ENCODE peak calls at places on chromosomes 7 and 10, in six cellular contexts. One of them, this sample, is unnamed. For H3K4me1, the result is how much of the 10 kb centered on the place peaks cover.

GRCh38 chr7:131183611-131184119 is 144.0 kb upstream of the MKLN1 start:
- DNase-seq in IMR-90: peak
- DNase-seq in H1: no peak
- DNase-seq in trophoblast cell: no peak
- DNase-seq in neuronal stem cell: no peak
- DNase-seq in H9: no peak
- DNase-seq in this sample: no peak

GRCh38 chr10:15427836-15428414 is 56.8 kb upstream of the FAM171A1 start:
- DNase-seq in IMR-90: peak
- DNase-seq in trophoblast cell: peak
- DNase-seq in neuronal stem cell: peak
- DNase-seq in H9: no peak
- DNase-seq in H1: no peak
- DNase-seq in this sample: peak

GRCh38 chr7:13908667-13909382 is 80.6 kb downstream of the ETV1 start:
- DNase-seq in neuronal stem cell: peak
- DNase-seq in trophoblast cell: no peak
- DNase-seq in IMR-90: no peak
- DNase-seq in H9: no peak
- DNase-seq in H1: no peak
- DNase-seq in this sample: no peak

GRCh38 chr10:96125142-96125515 is 5.0 kb upstream of the ZNF518A start:
- DNase-seq in trophoblast cell: no peak
- DNase-seq in IMR-90: peak
- DNase-seq in H1: no peak
- DNase-seq in neuronal stem cell: no peak
- DNase-seq in H9: no peak
- DNase-seq in this sample: peak

GRCh38 chr7:6164491-6164890 is 107.9 kb downstream of the CYTH3 start:
- DNase-seq in H9: peak
- DNase-seq in trophoblast cell: no peak
- DNase-seq in neuronal stem cell: no peak
- DNase-seq in H1: no peak
- DNase-seq in IMR-90: no peak
- DNase-seq in this sample: peak

GRCh38 chr7:15123901-15124300 is 221.3 kb upstream of the DGKB start:
- DNase-seq in H9: no peak
- DNase-seq in trophoblast cell: no peak
- DNase-seq in neuronal stem cell: no peak
- DNase-seq in IMR-90: no peak
- DNase-seq in H1: no peak
- DNase-seq in this sample: no peak

GRCh38 chr7:136523581-136523980 is 344.9 kb upstream of the CHRM2 start:
- DNase-seq in trophoblast cell: peak
- DNase-seq in H9: no peak
- DNase-seq in H1: no peak
- DNase-seq in IMR-90: peak
- DNase-seq in neuronal stem cell: no peak
- DNase-seq in this sample: peak

GRCh38 chr7:131111081-131111576 is 216.5 kb upstream of the MKLN1 start:
- DNase-seq in neuronal stem cell: no peak
- DNase-seq in IMR-90: peak
- DNase-seq in H9: no peak
- DNase-seq in H1: no peak
- DNase-seq in trophoblast cell: peak
- DNase-seq in this sample: peak

GRCh38 chr10:29150010-29150409 is 138.9 kb upstream of the LYZL1 start:
- DNase-seq in trophoblast cell: peak
- DNase-seq in neuronal stem cell: no peak
- DNase-seq in H1: no peak
- DNase-seq in H9: no peak
- DNase-seq in IMR-90: no peak
- DNase-seq in this sample: no peak

GRCh38 chr7:81331061-81332018 is 412.5 kb upstream of the SEMA3C start:
- DNase-seq in trophoblast cell: peak
- DNase-seq in neuronal stem cell: no peak
- DNase-seq in H1: no peak
- DNase-seq in IMR-90: peak
- DNase-seq in H9: no peak
- DNase-seq in this sample: no peak

GRCh38 chr7:122885583-122886356 is 490 bp downstream of the CADPS2 start:
- DNase-seq in IMR-90: no peak
- DNase-seq in trophoblast cell: peak
- DNase-seq in H1: no peak
- DNase-seq in neuronal stem cell: peak
- DNase-seq in H9: peak
- DNase-seq in this sample: peak

GRCh38 chr10:46530249-46531186 is 25.9 kb downstream of the GPRIN2 start:
- DNase-seq in trophoblast cell: peak
- DNase-seq in H1: no peak
- DNase-seq in IMR-90: peak
- DNase-seq in neuronal stem cell: no peak
- DNase-seq in H9: no peak
- DNase-seq in this sample: peak

GRCh38 chr10:91391915-91392314 is 18.2 kb upstream of the HECTD2 start:
- DNase-seq in trophoblast cell: no peak
- DNase-seq in H1: no peak
- DNase-seq in IMR-90: no peak
- DNase-seq in H9: no peak
- DNase-seq in neuronal stem cell: no peak
- DNase-seq in this sample: no peak

GRCh38 chr7:100829150-100829716 is 1.9 kb upstream of the EPHB4 start:
- DNase-seq in neuronal stem cell: no peak
- DNase-seq in H9: peak
- DNase-seq in IMR-90: no peak
- DNase-seq in trophoblast cell: no peak
- DNase-seq in H1: no peak
- DNase-seq in this sample: no peak

GRCh38 chr7:155228894-155229293 is 68.8 kb upstream of the INSIG1 start:
- DNase-seq in neuronal stem cell: no peak
- DNase-seq in trophoblast cell: peak
- DNase-seq in H1: no peak
- DNase-seq in IMR-90: no peak
- DNase-seq in H9: no peak
- DNase-seq in this sample: no peak

GRCh38 chr10:113650172-113650571 is 13.7 kb downstream of the NRAP start:
- DNase-seq in H9: no peak
- DNase-seq in neuronal stem cell: no peak
- DNase-seq in IMR-90: no peak
- DNase-seq in trophoblast cell: no peak
- DNase-seq in H1: no peak
- DNase-seq in this sample: no peak

GRCh38 chr10:119370046-119370770 is 162.8 kb downstream of the GRK5 start:
- DNase-seq in neuronal stem cell: no peak
- DNase-seq in H9: no peak
- DNase-seq in H1: no peak
- DNase-seq in trophoblast cell: peak
- DNase-seq in IMR-90: peak
- DNase-seq in this sample: peak

GRCh38 chr10:112071596-112072133 is 111.9 kb downstream of the GPAM start:
- DNase-seq in neuronal stem cell: no peak
- DNase-seq in IMR-90: no peak
- DNase-seq in trophoblast cell: no peak
- DNase-seq in H9: no peak
- DNase-seq in H1: no peak
- DNase-seq in this sample: no peak

GRCh38 chr7:119197872-119198527 is 973.5 kb downstream of the ANKRD7 start:
- DNase-seq in IMR-90: peak
- DNase-seq in neuronal stem cell: peak
- DNase-seq in trophoblast cell: peak
- DNase-seq in H1: peak
- DNase-seq in H9: peak
- DNase-seq in this sample: peak

GRCh38 chr10:63767512-63767911 is 246.3 kb downstream of the REEP3 start:
- DNase-seq in H9: no peak
- DNase-seq in neuronal stem cell: no peak
- DNase-seq in IMR-90: peak
- DNase-seq in trophoblast cell: peak
- DNase-seq in H1: no peak
- DNase-seq in this sample: peak

GRCh38 chr7:135273581-135273980 is 39.9 kb downstream of the STRA8 start:
- DNase-seq in H9: peak
- DNase-seq in neuronal stem cell: no peak
- DNase-seq in trophoblast cell: no peak
- DNase-seq in IMR-90: no peak
- DNase-seq in H1: no peak
- DNase-seq in this sample: no peak

GRCh38 chr7:130234078-130234477 is 26.4 kb downstream of the SSMEM1 start:
- DNase-seq in neuronal stem cell: no peak
- DNase-seq in trophoblast cell: no peak
- DNase-seq in H1: no peak
- DNase-seq in IMR-90: no peak
- DNase-seq in H9: no peak
- DNase-seq in this sample: no peak

GRCh38 chr10:3409928-3410327 is 237.3 kb upstream of the PITRM1 start:
- DNase-seq in neuronal stem cell: no peak
- DNase-seq in H1: no peak
- DNase-seq in H9: no peak
- DNase-seq in trophoblast cell: no peak
- DNase-seq in IMR-90: no peak
- DNase-seq in this sample: no peak

GRCh38 chr10:3413937-3414710 is 241.5 kb upstream of the PITRM1 start:
- DNase-seq in H1: no peak
- DNase-seq in neuronal stem cell: no peak
- DNase-seq in IMR-90: no peak
- DNase-seq in H9: no peak
- DNase-seq in trophoblast cell: no peak
- DNase-seq in this sample: no peak

GRCh38 chr10:3411044-3411443 is 238.5 kb upstream of the PITRM1 start:
- DNase-seq in H1: no peak
- DNase-seq in IMR-90: no peak
- DNase-seq in H9: no peak
- DNase-seq in trophoblast cell: no peak
- DNase-seq in neuronal stem cell: no peak
- DNase-seq in this sample: no peak

GRCh38 chr10:3412646-3413045 is 240.1 kb upstream of the PITRM1 start:
- DNase-seq in H1: no peak
- DNase-seq in H9: no peak
- DNase-seq in neuronal stem cell: no peak
- DNase-seq in trophoblast cell: no peak
- DNase-seq in IMR-90: no peak
- DNase-seq in this sample: no peak

GRCh38 chr10:3412071-3412582 is 239.5 kb upstream of the PITRM1 start:
- DNase-seq in IMR-90: no peak
- DNase-seq in trophoblast cell: no peak
- DNase-seq in neuronal stem cell: no peak
- DNase-seq in H9: no peak
- DNase-seq in H1: no peak
- DNase-seq in this sample: no peak
- H3K9ac ChIP-seq in IMR-90: no peak
- H3K9ac ChIP-seq in trophoblast cell: no peak
- H3K9ac ChIP-seq in neuronal stem cell: no peak
- H3K9ac ChIP-seq in H9: no peak
- H3K9ac ChIP-seq in H1: no peak
- H3K9ac ChIP-seq in this sample: no peak

GRCh38 chr7:42070068-42070467 is 166.9 kb downstream of the GLI3 start:
- DNase-seq in H9: no peak
- DNase-seq in IMR-90: peak
- DNase-seq in H1: no peak
- DNase-seq in trophoblast cell: peak
- DNase-seq in neuronal stem cell: no peak
- DNase-seq in this sample: peak
- H3K4me1 ChIP-seq in H9: under half
- H3K4me1 ChIP-seq in IMR-90: under half
- H3K4me1 ChIP-seq in H1: under half
- H3K4me1 ChIP-seq in trophoblast cell: under half
- H3K4me1 ChIP-seq in neuronal stem cell: under half
- H3K4me1 ChIP-seq in this sample: under half

GRCh38 chr7:31495653-31496052 is 18.2 kb upstream of the ITPRID1 start:
- DNase-seq in neuronal stem cell: no peak
- DNase-seq in IMR-90: no peak
- DNase-seq in H1: no peak
- DNase-seq in H9: no peak
- DNase-seq in trophoblast cell: no peak
- DNase-seq in this sample: no peak
- H4K91ac ChIP-seq in neuronal stem cell: no peak
- H4K91ac ChIP-seq in IMR-90: no peak
- H4K91ac ChIP-seq in H1: no peak
- H4K91ac ChIP-seq in H9: no peak
- H4K91ac ChIP-seq in trophoblast cell: no peak
- H4K91ac ChIP-seq in this sample: no peak

GRCh38 chr10:13983035-13983434 is 347.7 kb downstream of the FRMD4A start:
- DNase-seq in H9: no peak
- DNase-seq in trophoblast cell: no peak
- DNase-seq in IMR-90: no peak
- DNase-seq in neuronal stem cell: no peak
- DNase-seq in H1: no peak
- DNase-seq in this sample: no peak

GRCh38 chr10:13978844-13979227 is 351.9 kb downstream of the FRMD4A start:
- DNase-seq in IMR-90: no peak
- DNase-seq in H9: no peak
- DNase-seq in H1: no peak
- DNase-seq in trophoblast cell: no peak
- DNase-seq in neuronal stem cell: no peak
- DNase-seq in this sample: no peak

GRCh38 chr10:13972609-13973008 is 358.1 kb downstream of the FRMD4A start:
- DNase-seq in H1: no peak
- DNase-seq in H9: no peak
- DNase-seq in trophoblast cell: no peak
- DNase-seq in IMR-90: no peak
- DNase-seq in neuronal stem cell: no peak
- DNase-seq in this sample: no peak

GRCh38 chr10:13973742-13974141 is 357.0 kb downstream of the FRMD4A start:
- DNase-seq in H1: no peak
- DNase-seq in trophoblast cell: no peak
- DNase-seq in IMR-90: peak
- DNase-seq in neuronal stem cell: no peak
- DNase-seq in H9: no peak
- DNase-seq in this sample: peak

GRCh38 chr10:13977861-13978843 is 352.6 kb downstream of the FRMD4A start:
- DNase-seq in H1: no peak
- DNase-seq in IMR-90: peak
- DNase-seq in neuronal stem cell: no peak
- DNase-seq in trophoblast cell: no peak
- DNase-seq in H9: no peak
- DNase-seq in this sample: peak
- H3K9ac ChIP-seq in H1: no peak
- H3K9ac ChIP-seq in IMR-90: peak
- H3K9ac ChIP-seq in neuronal stem cell: no peak
- H3K9ac ChIP-seq in trophoblast cell: no peak
- H3K9ac ChIP-seq in H9: no peak
- H3K9ac ChIP-seq in this sample: peak

GRCh38 chr10:2949948-2950354 is 117.4 kb upstream of the PFKP start:
- DNase-seq in neuronal stem cell: no peak
- DNase-seq in trophoblast cell: no peak
- DNase-seq in H9: no peak
- DNase-seq in H1: no peak
- DNase-seq in IMR-90: peak
- DNase-seq in this sample: no peak
- H3K4me1 ChIP-seq in neuronal stem cell: under half
- H3K4me1 ChIP-seq in trophoblast cell: under half
- H3K4me1 ChIP-seq in H9: under half
- H3K4me1 ChIP-seq in H1: under half
- H3K4me1 ChIP-seq in IMR-90: under half
- H3K4me1 ChIP-seq in this sample: under half